ENCODE peak calls at places on chromosomes 1 and 21, in ten cellular contexts. One of them, this sample, is unnamed.
A peak's percentile ranks its signal among the peaks of the same experiment; 100 is the strongest.

GRCh38 chr1:101200513-101200912 is 36.3 kb upstream of the S1PR1 start:
- DNase-seq in activated CD8-positive, alpha-beta T cell treated with anti-CD3 and anti-CD28 coated beads for 36 hours: no peak
- DNase-seq in upper lobe of left lung: no peak
- DNase-seq in WERI-Rb-1: no peak
- DNase-seq in GM12865: no peak
- DNase-seq in upper lobe of right lung: no peak
- DNase-seq in lower lobe of right lung: no peak
- DNase-seq in foreskin fibroblast: peak; percentile 94
- DNase-seq in CD8-positive, alpha-beta T cell: no peak
- DNase-seq in HFF-Myc: peak; percentile 35
- DNase-seq in this sample: no peak

GRCh38 chr1:233230011-233230410 is 65.5 kb downstream of the PCNX2 start:
- DNase-seq in upper lobe of right lung: no peak
- DNase-seq in HFF-Myc: no peak
- DNase-seq in lower lobe of right lung: no peak
- DNase-seq in upper lobe of left lung: no peak
- DNase-seq in GM12865: no peak
- DNase-seq in foreskin fibroblast: peak; percentile 69
- DNase-seq in CD8-positive, alpha-beta T cell: no peak
- DNase-seq in WERI-Rb-1: no peak
- DNase-seq in activated CD8-positive, alpha-beta T cell treated with anti-CD3 and anti-CD28 coated beads for 36 hours: no peak
- DNase-seq in this sample: no peak

GRCh38 chr1:94602312-94602711 is 60.8 kb upstream of the F3 start:
- DNase-seq in foreskin fibroblast: peak; percentile 30
- DNase-seq in lower lobe of right lung: peak; percentile 52
- DNase-seq in activated CD8-positive, alpha-beta T cell treated with anti-CD3 and anti-CD28 coated beads for 36 hours: no peak
- DNase-seq in WERI-Rb-1: no peak
- DNase-seq in upper lobe of right lung: peak; percentile 75
- DNase-seq in HFF-Myc: no peak
- DNase-seq in CD8-positive, alpha-beta T cell: peak; percentile 50
- DNase-seq in upper lobe of left lung: no peak
- DNase-seq in GM12865: no peak
- DNase-seq in this sample: no peak

GRCh38 chr21:46498335-46499050 is 39.8 kb downstream of the DIP2A start:
- DNase-seq in upper lobe of left lung: peak; percentile 78
- DNase-seq in HFF-Myc: no peak
- DNase-seq in lower lobe of right lung: no peak
- DNase-seq in WERI-Rb-1: no peak
- DNase-seq in activated CD8-positive, alpha-beta T cell treated with anti-CD3 and anti-CD28 coated beads for 36 hours: no peak
- DNase-seq in GM12865: no peak
- DNase-seq in foreskin fibroblast: no peak
- DNase-seq in upper lobe of right lung: no peak
- DNase-seq in CD8-positive, alpha-beta T cell: no peak
- DNase-seq in this sample: no peak

GRCh38 chr1:84653130-84653680 is 37.1 kb downstream of the SSX2IP start:
- DNase-seq in foreskin fibroblast: peak; percentile 61
- DNase-seq in lower lobe of right lung: no peak
- DNase-seq in CD8-positive, alpha-beta T cell: no peak
- DNase-seq in HFF-Myc: no peak
- DNase-seq in upper lobe of left lung: no peak
- DNase-seq in upper lobe of right lung: no peak
- DNase-seq in activated CD8-positive, alpha-beta T cell treated with anti-CD3 and anti-CD28 coated beads for 36 hours: no peak
- DNase-seq in GM12865: no peak
- DNase-seq in WERI-Rb-1: no peak
- DNase-seq in this sample: no peak

GRCh38 chr1:229270547-229271447 is at the start of gene RAB4A:
- DNase-seq in upper lobe of right lung: peak; percentile 95
- DNase-seq in GM12865: peak; percentile 92
- DNase-seq in lower lobe of right lung: peak; percentile 92
- DNase-seq in WERI-Rb-1: peak; percentile 66
- DNase-seq in foreskin fibroblast: peak; percentile 95
- DNase-seq in HFF-Myc: peak; percentile 44
- DNase-seq in activated CD8-positive, alpha-beta T cell treated with anti-CD3 and anti-CD28 coated beads for 36 hours: peak; percentile 75
- DNase-seq in CD8-positive, alpha-beta T cell: peak; percentile 86
- DNase-seq in upper lobe of left lung: peak; percentile 97
- DNase-seq in this sample: peak; percentile 87

GRCh38 chr1:19596065-19596718 is 47.9 kb upstream of the NBL1 start:
- DNase-seq in CD8-positive, alpha-beta T cell: no peak
- DNase-seq in upper lobe of left lung: no peak
- DNase-seq in activated CD8-positive, alpha-beta T cell treated with anti-CD3 and anti-CD28 coated beads for 36 hours: no peak
- DNase-seq in GM12865: no peak
- DNase-seq in HFF-Myc: no peak
- DNase-seq in lower lobe of right lung: no peak
- DNase-seq in upper lobe of right lung: no peak
- DNase-seq in WERI-Rb-1: peak; percentile 11
- DNase-seq in foreskin fibroblast: no peak
- DNase-seq in this sample: no peak

GRCh38 chr1:230424440-230425251 is 1.5 kb downstream of the PGBD5 start:
- DNase-seq in foreskin fibroblast: no peak
- DNase-seq in upper lobe of left lung: peak; percentile 30
- DNase-seq in upper lobe of right lung: no peak
- DNase-seq in CD8-positive, alpha-beta T cell: no peak
- DNase-seq in HFF-Myc: no peak
- DNase-seq in activated CD8-positive, alpha-beta T cell treated with anti-CD3 and anti-CD28 coated beads for 36 hours: peak; percentile 14
- DNase-seq in GM12865: no peak
- DNase-seq in lower lobe of right lung: no peak
- DNase-seq in WERI-Rb-1: no peak
- DNase-seq in this sample: no peak

GRCh38 chr1:182083851-182084486 is 22.5 kb upstream of the ZNF648 start:
- DNase-seq in WERI-Rb-1: no peak
- DNase-seq in upper lobe of right lung: no peak
- DNase-seq in activated CD8-positive, alpha-beta T cell treated with anti-CD3 and anti-CD28 coated beads for 36 hours: no peak
- DNase-seq in GM12865: no peak
- DNase-seq in CD8-positive, alpha-beta T cell: no peak
- DNase-seq in foreskin fibroblast: no peak
- DNase-seq in HFF-Myc: no peak
- DNase-seq in upper lobe of left lung: no peak
- DNase-seq in lower lobe of right lung: no peak
- DNase-seq in this sample: no peak

GRCh38 chr1:98388431-98388830 is 273.1 kb upstream of the SNX7 start:
- DNase-seq in CD8-positive, alpha-beta T cell: no peak
- DNase-seq in WERI-Rb-1: no peak
- DNase-seq in upper lobe of left lung: no peak
- DNase-seq in foreskin fibroblast: peak; percentile 90
- DNase-seq in upper lobe of right lung: no peak
- DNase-seq in HFF-Myc: peak; percentile 77
- DNase-seq in GM12865: peak; percentile 57
- DNase-seq in lower lobe of right lung: no peak
- DNase-seq in activated CD8-positive, alpha-beta T cell treated with anti-CD3 and anti-CD28 coated beads for 36 hours: peak; percentile 49
- DNase-seq in this sample: no peak

GRCh38 chr1:18120638-18121037 is 13.0 kb downstream of the IGSF21 start:
- DNase-seq in upper lobe of left lung: no peak
- DNase-seq in upper lobe of right lung: no peak
- DNase-seq in CD8-positive, alpha-beta T cell: no peak
- DNase-seq in HFF-Myc: no peak
- DNase-seq in lower lobe of right lung: no peak
- DNase-seq in foreskin fibroblast: no peak
- DNase-seq in GM12865: no peak
- DNase-seq in activated CD8-positive, alpha-beta T cell treated with anti-CD3 and anti-CD28 coated beads for 36 hours: no peak
- DNase-seq in WERI-Rb-1: no peak
- DNase-seq in this sample: no peak

GRCh38 chr1:88433556-88433955 is 250.5 kb upstream of the PKN2 start:
- DNase-seq in CD8-positive, alpha-beta T cell: no peak
- DNase-seq in foreskin fibroblast: no peak
- DNase-seq in upper lobe of left lung: no peak
- DNase-seq in activated CD8-positive, alpha-beta T cell treated with anti-CD3 and anti-CD28 coated beads for 36 hours: no peak
- DNase-seq in HFF-Myc: no peak
- DNase-seq in lower lobe of right lung: no peak
- DNase-seq in WERI-Rb-1: no peak
- DNase-seq in GM12865: no peak
- DNase-seq in upper lobe of right lung: no peak
- DNase-seq in this sample: no peak

GRCh38 chr1:27342391-27342777 is 562 bp downstream of the SYTL1 start:
- DNase-seq in WERI-Rb-1: no peak
- DNase-seq in foreskin fibroblast: no peak
- DNase-seq in CD8-positive, alpha-beta T cell: peak; percentile 63
- DNase-seq in GM12865: no peak
- DNase-seq in lower lobe of right lung: no peak
- DNase-seq in HFF-Myc: no peak
- DNase-seq in upper lobe of left lung: no peak
- DNase-seq in upper lobe of right lung: no peak
- DNase-seq in activated CD8-positive, alpha-beta T cell treated with anti-CD3 and anti-CD28 coated beads for 36 hours: peak; percentile 74
- DNase-seq in this sample: no peak

GRCh38 chr1:245278846-245279245 is 124.1 kb downstream of the KIF26B start:
- DNase-seq in upper lobe of left lung: no peak
- DNase-seq in WERI-Rb-1: no peak
- DNase-seq in activated CD8-positive, alpha-beta T cell treated with anti-CD3 and anti-CD28 coated beads for 36 hours: no peak
- DNase-seq in upper lobe of right lung: no peak
- DNase-seq in lower lobe of right lung: no peak
- DNase-seq in GM12865: no peak
- DNase-seq in foreskin fibroblast: no peak
- DNase-seq in HFF-Myc: no peak
- DNase-seq in CD8-positive, alpha-beta T cell: no peak
- DNase-seq in this sample: no peak

GRCh38 chr1:180568211-180568610 is 9.4 kb downstream of the OVAAL start:
- DNase-seq in CD8-positive, alpha-beta T cell: no peak
- DNase-seq in lower lobe of right lung: no peak
- DNase-seq in WERI-Rb-1: no peak
- DNase-seq in HFF-Myc: no peak
- DNase-seq in upper lobe of right lung: no peak
- DNase-seq in foreskin fibroblast: no peak
- DNase-seq in upper lobe of left lung: no peak
- DNase-seq in GM12865: no peak
- DNase-seq in activated CD8-positive, alpha-beta T cell treated with anti-CD3 and anti-CD28 coated beads for 36 hours: no peak
- DNase-seq in this sample: no peak

GRCh38 chr1:116203192-116203723 is 92.1 kb downstream of the MAB21L3 start:
- DNase-seq in HFF-Myc: no peak
- DNase-seq in upper lobe of left lung: no peak
- DNase-seq in CD8-positive, alpha-beta T cell: no peak
- DNase-seq in lower lobe of right lung: no peak
- DNase-seq in activated CD8-positive, alpha-beta T cell treated with anti-CD3 and anti-CD28 coated beads for 36 hours: no peak
- DNase-seq in foreskin fibroblast: peak; percentile 34
- DNase-seq in GM12865: no peak
- DNase-seq in upper lobe of right lung: no peak
- DNase-seq in WERI-Rb-1: no peak
- DNase-seq in this sample: no peak
- TF ChIP-seq CTCF in HFF-Myc: peak; percentile 35
- TF ChIP-seq CTCF in upper lobe of left lung: no peak
- TF ChIP-seq CTCF in CD8-positive, alpha-beta T cell: no peak
- TF ChIP-seq CTCF in lower lobe of right lung: no peak
- TF ChIP-seq CTCF in activated CD8-positive, alpha-beta T cell treated with anti-CD3 and anti-CD28 coated beads for 36 hours: no peak
- TF ChIP-seq CTCF in foreskin fibroblast: peak; percentile 11
- TF ChIP-seq CTCF in GM12865: no peak
- TF ChIP-seq CTCF in upper lobe of right lung: no peak
- TF ChIP-seq CTCF in WERI-Rb-1: no peak
- TF ChIP-seq CTCF in this sample: no peak

DNA sequence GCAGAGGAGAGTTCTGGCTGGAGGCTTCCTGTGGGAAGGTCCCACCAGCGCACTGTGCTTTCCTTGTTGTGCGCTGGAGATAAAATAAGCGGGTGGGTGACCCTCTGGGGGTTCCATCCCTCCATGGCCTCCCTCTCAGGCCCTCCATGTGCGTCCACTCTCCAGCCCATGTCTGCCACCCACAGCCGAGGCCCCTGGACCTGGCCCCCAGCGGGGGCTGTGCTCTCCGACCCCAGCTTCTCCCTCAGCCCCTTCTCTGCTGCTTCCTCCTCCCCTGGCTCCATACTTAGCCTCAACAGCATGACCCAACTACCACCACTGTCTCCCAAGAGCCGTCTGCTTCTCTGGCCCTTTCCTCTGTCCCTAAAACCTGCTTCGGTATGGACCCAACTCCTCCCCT is 61.4 kb downstream of the GNG4 start:
- DNase-seq in HFF-Myc: no peak
- DNase-seq in GM12865: no peak
- DNase-seq in CD8-positive, alpha-beta T cell: no peak
- DNase-seq in foreskin fibroblast: no peak
- DNase-seq in upper lobe of right lung: peak; percentile 32
- DNase-seq in activated CD8-positive, alpha-beta T cell treated with anti-CD3 and anti-CD28 coated beads for 36 hours: no peak
- DNase-seq in lower lobe of right lung: no peak
- DNase-seq in WERI-Rb-1: no peak
- DNase-seq in upper lobe of left lung: no peak
- DNase-seq in this sample: no peak
- TF ChIP-seq CTCF in HFF-Myc: no peak
- TF ChIP-seq CTCF in GM12865: no peak
- TF ChIP-seq CTCF in CD8-positive, alpha-beta T cell: no peak
- TF ChIP-seq CTCF in foreskin fibroblast: no peak
- TF ChIP-seq CTCF in upper lobe of right lung: no peak
- TF ChIP-seq CTCF in activated CD8-positive, alpha-beta T cell treated with anti-CD3 and anti-CD28 coated beads for 36 hours: no peak
- TF ChIP-seq CTCF in lower lobe of right lung: no peak
- TF ChIP-seq CTCF in WERI-Rb-1: no peak
- TF ChIP-seq CTCF in upper lobe of left lung: no peak
- TF ChIP-seq CTCF in this sample: no peak

DNA sequence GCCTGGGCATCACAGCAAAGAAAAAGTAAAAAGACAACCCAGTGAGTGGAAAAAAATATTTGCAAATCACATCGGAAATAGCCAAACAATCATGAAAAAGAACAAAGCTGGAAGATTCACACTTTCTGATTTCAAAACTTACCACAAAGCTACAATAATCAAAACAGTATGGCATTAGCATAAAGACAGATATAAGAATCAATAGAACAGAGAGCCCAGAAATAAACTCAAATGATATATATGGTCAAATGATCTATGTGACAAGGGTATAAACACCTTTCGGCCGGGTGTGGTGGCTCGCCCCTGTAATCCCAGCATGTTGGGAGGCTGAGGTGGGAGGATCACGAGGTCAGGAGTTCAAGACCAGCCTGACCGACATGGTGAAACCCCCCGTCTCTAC is 13.5 kb downstream of the ACOT7 start:
- DNase-seq in foreskin fibroblast: no peak
- DNase-seq in activated CD8-positive, alpha-beta T cell treated with anti-CD3 and anti-CD28 coated beads for 36 hours: no peak
- DNase-seq in GM12865: no peak
- DNase-seq in lower lobe of right lung: no peak
- DNase-seq in upper lobe of right lung: no peak
- DNase-seq in HFF-Myc: no peak
- DNase-seq in CD8-positive, alpha-beta T cell: no peak
- DNase-seq in upper lobe of left lung: no peak
- DNase-seq in WERI-Rb-1: no peak
- DNase-seq in this sample: no peak
- TF ChIP-seq CTCF in foreskin fibroblast: no peak
- TF ChIP-seq CTCF in activated CD8-positive, alpha-beta T cell treated with anti-CD3 and anti-CD28 coated beads for 36 hours: no peak
- TF ChIP-seq CTCF in GM12865: no peak
- TF ChIP-seq CTCF in lower lobe of right lung: no peak
- TF ChIP-seq CTCF in upper lobe of right lung: no peak
- TF ChIP-seq CTCF in HFF-Myc: no peak
- TF ChIP-seq CTCF in CD8-positive, alpha-beta T cell: no peak
- TF ChIP-seq CTCF in upper lobe of left lung: no peak
- TF ChIP-seq CTCF in WERI-Rb-1: no peak
- TF ChIP-seq CTCF in this sample: no peak

GRCh38 chr1:199042193-199042592 is 403.4 kb downstream of the PTPRC start:
- DNase-seq in HFF-Myc: no peak
- DNase-seq in upper lobe of right lung: no peak
- DNase-seq in lower lobe of right lung: no peak
- DNase-seq in activated CD8-positive, alpha-beta T cell treated with anti-CD3 and anti-CD28 coated beads for 36 hours: no peak
- DNase-seq in WERI-Rb-1: no peak
- DNase-seq in upper lobe of left lung: no peak
- DNase-seq in foreskin fibroblast: no peak
- DNase-seq in CD8-positive, alpha-beta T cell: no peak
- DNase-seq in GM12865: no peak
- DNase-seq in this sample: no peak

GRCh38 chr1:199041173-199041914 is 402.5 kb downstream of the PTPRC start:
- DNase-seq in activated CD8-positive, alpha-beta T cell treated with anti-CD3 and anti-CD28 coated beads for 36 hours: peak; percentile 48
- DNase-seq in upper lobe of left lung: no peak
- DNase-seq in CD8-positive, alpha-beta T cell: no peak
- DNase-seq in GM12865: peak; percentile 81
- DNase-seq in WERI-Rb-1: no peak
- DNase-seq in lower lobe of right lung: no peak
- DNase-seq in foreskin fibroblast: no peak
- DNase-seq in upper lobe of right lung: no peak
- DNase-seq in HFF-Myc: no peak
- DNase-seq in this sample: no peak

GRCh38 chr1:199044191-199044590 is 405.4 kb downstream of the PTPRC start:
- DNase-seq in upper lobe of left lung: no peak
- DNase-seq in GM12865: no peak
- DNase-seq in lower lobe of right lung: no peak
- DNase-seq in WERI-Rb-1: no peak
- DNase-seq in foreskin fibroblast: no peak
- DNase-seq in activated CD8-positive, alpha-beta T cell treated with anti-CD3 and anti-CD28 coated beads for 36 hours: no peak
- DNase-seq in CD8-positive, alpha-beta T cell: no peak
- DNase-seq in HFF-Myc: no peak
- DNase-seq in upper lobe of right lung: no peak
- DNase-seq in this sample: no peak

GRCh38 chr1:199046618-199047017 is 407.8 kb downstream of the PTPRC start:
- DNase-seq in WERI-Rb-1: no peak
- DNase-seq in foreskin fibroblast: peak; percentile 16
- DNase-seq in activated CD8-positive, alpha-beta T cell treated with anti-CD3 and anti-CD28 coated beads for 36 hours: no peak
- DNase-seq in lower lobe of right lung: no peak
- DNase-seq in upper lobe of right lung: no peak
- DNase-seq in GM12865: no peak
- DNase-seq in CD8-positive, alpha-beta T cell: no peak
- DNase-seq in HFF-Myc: no peak
- DNase-seq in upper lobe of left lung: no peak
- DNase-seq in this sample: no peak
- TF ChIP-seq CTCF in WERI-Rb-1: no peak
- TF ChIP-seq CTCF in foreskin fibroblast: no peak
- TF ChIP-seq CTCF in activated CD8-positive, alpha-beta T cell treated with anti-CD3 and anti-CD28 coated beads for 36 hours: no peak
- TF ChIP-seq CTCF in lower lobe of right lung: no peak
- TF ChIP-seq CTCF in upper lobe of right lung: no peak
- TF ChIP-seq CTCF in GM12865: no peak
- TF ChIP-seq CTCF in CD8-positive, alpha-beta T cell: no peak
- TF ChIP-seq CTCF in HFF-Myc: no peak
- TF ChIP-seq CTCF in upper lobe of left lung: no peak
- TF ChIP-seq CTCF in this sample: no peak